ENCODE peak calls at places on chromosome 16, in six cellular contexts. H, B, S, Y, C and F are unnamed samples.

GRCh38 chr16:20897897-20898296 is 2.3 kb downstream of the DCUN1D3 start:
- DNase-seq in S (no peak), B (no peak), Y (no peak), H (no peak), C (no peak), F (no peak)

GRCh38 chr16:64339052-64339770 is 782.7 kb downstream of the CDH11 start:
- DNase-seq in Y (no peak), S (no peak), H (no peak), C (peak; percentile 84), B (no peak), F (no peak)

GRCh38 chr16:27879601-27880247 is 183.8 kb downstream of the GSG1L start:
- DNase-seq in C (no peak), S (peak; percentile 29), H (no peak), B (no peak), Y (no peak), F (no peak)

GRCh38 chr16:47947741-47948140 is 208.1 kb downstream of the ABCC12 start:
- DNase-seq in Y (no peak), C (no peak), H (no peak), S (no peak), B (peak; percentile 30), F (no peak)

GRCh38 chr16:67726106-67727034 is 7.3 kb upstream of the GFOD2 start:
- DNase-seq in B (no peak), C (no peak), H (no peak), Y (no peak), S (no peak), F (no peak)

GRCh38 chr16:56300901-56301351 is 109.6 kb downstream of the GNAO1 start:
- DNase-seq in H (no peak), C (no peak), B (no peak), Y (no peak), S (no peak), F (no peak)

GRCh38 chr16:70687172-70687531 is 1.3 kb upstream of the MTSS2 start:
- DNase-seq in S (no peak), Y (no peak), B (no peak), C (no peak), H (no peak), F (no peak)

GRCh38 chr16:9706217-9706616 is 476.0 kb downstream of the GRIN2A start:
- DNase-seq in S (no peak), C (no peak), Y (no peak), H (no peak), B (no peak), F (no peak)

GRCh38 chr16:74563828-74564263 is 43.1 kb downstream of the GLG1 start:
- DNase-seq in C (peak; percentile 28), S (no peak), H (no peak), B (no peak), Y (no peak), F (no peak)

GRCh38 chr16:30924086-30924714 is 828 bp downstream of the FBXL19 start:
- DNase-seq in C (no peak), S (no peak), H (no peak), Y (peak; percentile 47), B (peak; percentile 77), F (no peak)

GRCh38 chr16:71738820-71739219 is 14.3 kb upstream of the PHLPP2 start:
- DNase-seq in H (no peak), C (no peak), Y (no peak), B (no peak), S (no peak), F (no peak)

GRCh38 chr16:21277045-21277926 is 804 bp downstream of the CRYM start:
- DNase-seq in H (no peak), S (peak; percentile 25), B (no peak), C (no peak), Y (no peak), F (no peak)

GRCh38 chr16:89801800-89802199 is 14.6 kb downstream of the FANCA start:
- DNase-seq in Y (no peak), S (no peak), H (no peak), C (no peak), B (no peak), F (no peak)

GRCh38 chr16:9665851-9666271 is 516.4 kb downstream of the GRIN2A start:
- DNase-seq in C (no peak), Y (no peak), S (no peak), H (no peak), B (no peak), F (no peak)

GRCh38 chr16:66551362-66551761 is 1.0 kb upstream of the CKLF start:
- DNase-seq in Y (no peak), H (no peak), B (peak; percentile 82), C (no peak), S (no peak), F (no peak)

GRCh38 chr16:65201446-65202010 is 79.7 kb upstream of the CDH11 start:
- DNase-seq in C (no peak), Y (no peak), H (no peak), B (no peak), S (no peak), F (no peak)

GRCh38 chr16:4379001-4379688 is 7.5 kb downstream of the VASN start:
- DNase-seq in B (no peak), C (no peak), Y (no peak), H (no peak), S (no peak), F (no peak)

GRCh38 chr16:82059983-82060421 is 24.9 kb downstream of the HSD17B2 start:
- DNase-seq in C (no peak), S (no peak), B (no peak), Y (no peak), H (no peak), F (no peak)

GRCh38 chr16:3569851-3570250 is 7.4 kb downstream of the NLRC3 start:
- DNase-seq in C (no peak), Y (no peak), H (no peak), B (no peak), S (no peak), F (no peak)

GRCh38 chr16:9259914-9260608 is 168.6 kb downstream of the HAPSTR1 start:
- DNase-seq in C (no peak), S (no peak), Y (no peak), H (no peak), B (no peak), F (no peak)

GRCh38 chr16:11164482-11165270 is 91.3 kb downstream of the SOCS1 start:
- DNase-seq in H (no peak), S (no peak), C (no peak), B (no peak), Y (no peak), F (no peak)

DNA sequence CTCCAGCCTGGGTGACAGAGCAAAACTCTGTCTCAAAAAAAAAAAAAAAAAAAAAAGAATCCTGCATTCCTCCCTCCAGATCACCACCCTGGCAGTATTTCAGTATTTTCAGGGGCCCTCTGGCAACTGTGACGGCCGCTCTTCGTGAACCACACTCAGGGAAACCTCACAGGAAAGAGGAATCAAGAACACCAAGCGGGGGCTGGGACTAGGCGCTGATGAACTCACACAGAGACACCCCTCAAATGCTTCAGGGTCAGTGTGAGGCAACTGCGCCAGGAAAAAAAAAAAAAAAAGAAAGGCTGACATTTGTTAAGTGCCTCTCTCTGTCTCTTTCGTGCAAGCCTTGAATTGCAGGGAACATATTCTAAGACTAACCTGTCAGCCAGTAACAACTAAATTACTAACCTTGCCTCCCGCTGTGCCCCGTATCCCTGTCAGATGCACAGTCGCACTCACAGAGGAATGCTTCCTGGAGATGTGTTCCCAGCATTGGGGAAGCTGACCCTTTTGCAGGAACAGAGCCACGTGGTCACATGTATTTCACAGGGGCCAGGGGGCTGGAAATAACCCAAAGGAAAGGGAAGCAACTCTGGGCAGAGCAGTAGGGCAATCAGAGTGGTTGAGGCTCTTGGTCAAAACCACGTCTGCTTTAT is 247.9 kb downstream of the XYLT1 start:
- DNase-seq in C (no peak), S (no peak), H (no peak), Y (no peak), B (peak; percentile 56), F (no peak)
- H3K36me3 ChIP-seq in C (no peaks in the 10 kb centered on the region), S (no peaks in the 10 kb centered on the region), H (no peaks in the 10 kb centered on the region), Y (no peaks in the 10 kb centered on the region), B (no peaks in the 10 kb centered on the region), F (no peaks in the 10 kb centered on the region)

DNA sequence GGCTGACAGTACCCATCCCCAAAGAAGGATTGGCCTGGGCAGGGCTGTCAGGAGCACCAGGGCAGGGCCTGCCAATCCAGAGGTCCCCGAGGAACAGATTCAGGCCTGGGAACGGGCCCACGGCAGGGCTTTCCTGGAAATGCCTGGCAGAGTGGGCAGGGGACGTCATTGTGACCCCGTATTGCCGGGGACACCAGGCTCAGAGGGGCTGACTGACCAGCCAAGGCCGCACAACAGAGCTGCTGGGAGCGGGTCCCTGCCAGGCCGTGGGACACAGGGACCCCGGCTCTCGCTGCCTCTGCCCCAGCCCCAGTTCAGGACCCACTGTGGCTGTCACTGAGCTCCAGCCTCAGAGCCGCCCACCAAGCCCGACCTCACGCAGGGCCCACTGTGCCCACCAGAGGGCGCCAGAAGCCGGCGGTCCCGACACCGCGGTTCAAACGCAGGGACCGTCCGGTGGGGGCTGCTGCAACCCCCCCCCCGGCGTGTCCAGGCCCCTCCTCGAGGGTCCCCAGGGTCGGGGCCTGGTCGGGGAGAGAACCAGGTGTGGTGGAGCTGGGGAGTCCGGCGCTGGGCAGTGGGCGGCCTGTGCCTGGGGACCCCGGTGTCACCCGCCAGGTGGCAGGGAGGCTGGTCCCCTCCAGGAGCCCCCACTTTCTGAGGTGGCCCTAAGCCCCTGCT is 15.2 kb upstream of the SSTR5 start:
- DNase-seq in B (peak; percentile 88), Y (no peak), H (peak; percentile 33), S (no peak), C (no peak), F (no peak)
- TF ChIP-seq CTCF in B (peak; percentile 98), Y (peak; percentile 53), H (peak; percentile 79), S (peak; percentile 81), C (peak; percentile 85), F (peak; percentile 92)

DNA sequence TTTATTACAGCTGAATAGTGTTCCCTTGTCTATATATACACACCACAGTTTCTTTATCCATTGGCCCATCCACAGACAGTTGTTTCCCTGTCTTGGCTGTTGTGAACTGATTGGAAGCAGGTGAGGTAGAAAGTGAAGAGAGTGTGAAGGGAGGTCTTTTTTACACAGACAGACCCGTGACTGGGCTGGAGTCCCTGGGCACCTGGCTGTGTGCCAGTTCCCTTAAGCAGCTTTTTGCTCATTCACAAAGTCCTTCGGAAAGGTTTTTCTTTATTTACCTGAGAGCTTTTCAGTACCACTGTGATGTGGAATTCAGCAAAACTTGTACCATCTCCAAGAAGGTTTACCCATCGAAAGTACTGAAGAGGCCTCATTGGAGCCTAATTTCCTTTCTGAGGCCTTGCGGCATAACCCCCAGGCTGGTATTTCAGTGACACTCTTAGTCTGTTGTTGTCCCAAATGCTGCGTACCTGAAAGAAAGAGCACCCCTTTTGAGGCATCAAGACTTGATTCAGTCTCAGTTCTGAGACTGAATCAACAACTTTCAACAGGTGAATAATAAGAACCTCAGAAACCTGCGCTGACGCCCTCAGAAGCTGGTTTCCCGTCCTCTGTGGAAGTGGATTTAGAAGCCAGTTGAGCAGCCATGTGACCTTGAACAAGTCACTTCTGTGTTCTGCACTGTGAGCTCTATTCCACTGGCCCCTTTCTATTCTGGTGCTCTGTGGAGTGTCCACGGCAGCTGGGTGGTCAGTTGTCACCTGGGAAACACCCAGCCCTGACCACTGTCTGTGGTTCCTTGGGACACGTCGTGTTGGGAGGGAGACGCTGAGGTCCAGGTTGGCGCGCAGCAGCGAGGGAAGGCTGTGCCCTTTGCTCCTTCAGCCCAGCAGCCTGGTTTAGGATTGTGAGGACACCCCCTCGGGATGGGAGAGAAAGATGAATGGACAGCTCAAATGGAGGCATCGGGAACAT is 53.9 kb upstream of the CRISPLD2 start:
- DNase-seq in B (no peak), Y (no peak), H (no peak), C (no peak), S (no peak), F (no peak)
- H3K36me3 ChIP-seq in B (peaks cover 89% of the 10 kb centered on the region), Y (no peaks in the 10 kb centered on the region), H (peaks cover 34% of the 10 kb centered on the region), C (peaks cover 15% of the 10 kb centered on the region), S (peaks cover 85% of the 10 kb centered on the region), F (peaks cover 37% of the 10 kb centered on the region)

DNA sequence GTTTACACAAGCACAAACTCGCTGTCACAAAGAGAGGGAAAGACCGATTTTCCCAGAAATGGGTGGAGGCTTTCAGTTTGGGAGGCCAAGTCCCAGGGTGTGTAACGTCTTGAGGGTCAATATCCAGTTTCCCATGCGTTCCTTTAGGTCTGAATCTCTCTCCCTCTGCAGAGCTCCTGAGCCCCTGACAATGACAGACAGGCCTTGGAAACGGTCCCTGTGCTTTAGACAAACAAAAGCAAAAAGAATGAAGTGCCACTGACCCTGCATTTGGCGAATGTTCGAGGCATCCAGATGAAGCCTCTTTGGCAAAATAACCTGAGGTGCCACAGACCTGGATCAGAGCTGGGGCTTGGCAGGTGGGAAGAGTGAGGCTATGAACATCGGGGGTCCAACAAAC is 213.4 kb downstream of the C16orf78 start:
- DNase-seq in H (no peak), S (no peak), Y (no peak), B (peak; percentile 43), C (no peak), F (no peak)
- TF ChIP-seq CTCF in H (no peak), S (no peak), Y (no peak), B (no peak), C (no peak), F (no peak)